ENCODE peak calls at places on chromosome 9, in ten cellular contexts. G is prostate gland, H is SJSA1, L is ascending aorta, B is AG10803, X is OCI-LY7, M is upper lobe of right lung, J is AG04450, Q is A549, Y is body of pancreas. V is an unnamed sample.

GRCh38 chr9:125674981-125675973 is 31.7 kb downstream of the MAPKAP1 start:
- DNase-seq in J (peak), Y (no peak), B (peak), X (no peak), L (no peak), M (no peak), H (peak), Q (peak), G (no peak), V (peak)

GRCh38 chr9:34279431-34279830 is 49.6 kb downstream of the KIF24 start:
- DNase-seq in Q (no peak), X (no peak), H (no peak), J (no peak), B (no peak), G (no peak), L (no peak), Y (no peak), M (no peak), V (peak)

GRCh38 chr9:113471143-113471542 is 7.6 kb downstream of the RGS3 start:
- DNase-seq in Q (no peak), Y (no peak), M (no peak), B (no peak), X (no peak), L (no peak), G (no peak), H (no peak), J (no peak), V (no peak)

GRCh38 chr9:114446036-114446435 is 58.3 kb upstream of the AKNA start:
- DNase-seq in L (no peak), X (no peak), B (peak), Q (no peak), Y (no peak), M (no peak), G (no peak), J (no peak), H (peak), V (peak)

GRCh38 chr9:113155911-113156559 is 5.2 kb downstream of the SLC31A2 start:
- DNase-seq in H (no peak), J (no peak), Q (no peak), Y (no peak), X (no peak), B (no peak), G (no peak), M (no peak), L (no peak), V (no peak)

GRCh38 chr9:77901038-77901437 is 130.6 kb downstream of the GNAQ start:
- DNase-seq in X (no peak), B (no peak), Y (no peak), Q (no peak), L (no peak), G (no peak), H (no peak), J (no peak), M (no peak), V (no peak)

GRCh38 chr9:24245988-24246387 is 299.7 kb downstream of the IZUMO3 start:
- DNase-seq in H (no peak), J (no peak), X (peak), L (no peak), B (peak), Y (no peak), G (no peak), M (no peak), Q (no peak), V (peak)

GRCh38 chr9:82354260-82354659 is 365.7 kb downstream of the SPATA31D1 start:
- DNase-seq in Q (no peak), X (no peak), L (no peak), G (no peak), H (peak), Y (no peak), J (no peak), M (no peak), B (peak), V (peak)

GRCh38 chr9:87213948-87214347 is 266.6 kb upstream of the GAS1 start:
- DNase-seq in Y (no peak), G (no peak), M (no peak), H (no peak), L (no peak), X (no peak), Q (no peak), B (peak), J (no peak), V (no peak)

GRCh38 chr9:124590886-124591641 is 83.9 kb upstream of the NR5A1 start:
- DNase-seq in J (no peak), B (no peak), Q (no peak), G (no peak), M (no peak), Y (peak), H (no peak), X (no peak), L (no peak), V (no peak)

GRCh38 chr9:71691036-71691435 is 77.3 kb downstream of the CEMIP2 start:
- DNase-seq in Y (no peak), M (no peak), J (no peak), B (no peak), G (no peak), H (no peak), X (no peak), L (no peak), Q (no peak), V (no peak)

GRCh38 chr9:134630393-134630790 is 11.2 kb upstream of the COL5A1 start:
- DNase-seq in L (no peak), H (no peak), Q (no peak), X (no peak), J (no peak), B (no peak), M (peak), G (no peak), Y (no peak), V (no peak)

GRCh38 chr9:75890541-75891276 is at the start of gene PCSK5:
- DNase-seq in L (peak), Q (peak), B (peak), G (peak), Y (peak), H (peak), X (peak), J (peak), M (peak), V (peak)

GRCh38 chr9:8560560-8561525 is 761.3 kb upstream of the DMAC1 start:
- DNase-seq in B (no peak), G (no peak), X (no peak), M (no peak), J (no peak), Y (no peak), H (no peak), L (no peak), Q (no peak), V (no peak)

GRCh38 chr9:109416135-109416706 is 81.9 kb downstream of the PTPN3 start:
- DNase-seq in J (no peak), H (no peak), L (no peak), G (no peak), Y (no peak), Q (no peak), B (no peak), M (no peak), X (peak), V (no peak)

GRCh38 chr9:109129470-109130197 is 9.9 kb upstream of the TMEM245 start:
- DNase-seq in M (no peak), J (no peak), X (no peak), Y (no peak), H (no peak), B (no peak), L (no peak), G (no peak), Q (no peak), V (no peak)

GRCh38 chr9:111728617-111729366 is 65.9 kb downstream of the SHOC1 start:
- DNase-seq in G (no peak), B (peak), X (no peak), L (no peak), Q (peak), H (peak), Y (no peak), J (peak), M (no peak), V (peak)

GRCh38 chr9:106921341-106921899 is 58.5 kb downstream of the ZNF462 start:
- DNase-seq in M (no peak), Q (no peak), B (peak), Y (peak), J (peak), L (no peak), G (no peak), X (no peak), H (peak), V (peak)
- H3K4me3 ChIP-seq in M (no peak), Q (no peak), B (no peak), Y (no peak), J (no peak), L (no peak), G (no peak), X (no peak), H (no peak), V (no peak)

DNA sequence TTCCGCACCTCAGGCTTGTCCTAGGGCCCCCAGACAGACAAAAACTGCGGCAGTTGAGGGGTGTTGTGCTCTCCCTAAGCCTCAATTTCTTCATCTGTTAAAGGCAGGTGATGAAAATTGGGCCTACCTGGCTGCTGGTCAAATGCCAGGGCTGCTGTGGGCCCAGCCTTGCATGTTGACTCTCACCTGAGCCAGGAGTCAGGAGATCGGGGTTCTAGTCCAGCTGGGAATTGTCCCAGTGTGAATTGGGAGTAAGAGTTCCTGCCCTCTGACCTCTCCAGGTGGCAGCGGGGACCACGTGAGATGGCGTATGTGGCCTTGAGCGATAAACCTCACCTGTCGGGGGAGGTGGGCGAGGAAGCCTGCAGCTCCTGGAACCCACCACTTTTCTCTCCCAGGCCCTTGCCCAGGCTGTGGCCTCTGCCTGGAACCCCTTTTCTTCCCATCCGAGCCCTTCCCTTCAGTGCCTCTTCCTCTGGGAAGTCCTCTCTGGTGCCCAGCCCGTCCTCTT is 143.5 kb upstream of the IER5L start:
- DNase-seq in Q (no peak), J (no peak), H (no peak), L (no peak), Y (no peak), G (no peak), X (no peak), M (no peak), B (no peak), V (no peak)
- H3K4me3 ChIP-seq in Q (no peak), J (no peak), H (no peak), L (peak), Y (no peak), G (peak), X (no peak), M (peak), B (peak), V (no peak)

DNA sequence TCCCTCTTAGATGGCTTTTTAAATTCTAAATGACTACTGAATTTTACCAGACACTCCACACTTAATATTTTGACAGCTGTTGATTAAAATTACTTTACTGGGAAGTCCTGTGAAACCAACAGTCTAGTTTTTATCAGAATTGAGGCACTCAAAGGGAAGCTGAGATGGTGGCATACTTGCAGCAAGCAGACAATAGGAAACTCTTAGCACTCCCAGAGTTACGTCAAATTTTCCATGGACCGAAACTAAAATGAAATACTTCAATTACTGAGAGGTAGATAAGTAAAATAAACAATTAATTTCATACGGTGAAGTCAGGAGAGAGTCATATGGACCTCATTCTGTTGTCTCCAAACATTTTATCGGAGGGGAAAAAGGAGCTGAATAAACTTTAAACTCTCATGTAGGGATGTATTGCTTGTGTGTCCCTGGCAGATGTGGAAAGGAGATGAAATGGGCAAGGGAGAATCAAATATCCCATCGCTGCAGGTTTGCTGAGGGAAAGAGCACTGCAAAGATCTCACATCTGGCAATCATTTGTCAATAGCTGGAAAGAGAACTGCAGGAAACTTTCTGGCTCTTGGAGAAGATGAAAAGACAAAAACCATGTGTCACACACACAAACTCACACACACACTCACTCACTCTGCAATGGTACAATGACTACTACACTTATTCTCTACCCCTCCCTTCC is 189.4 kb downstream of the BNC2 start:
- DNase-seq in M (no peak), H (peak), X (no peak), B (peak), G (no peak), L (no peak), J (no peak), Q (no peak), Y (no peak), V (no peak)
- H3K4me3 ChIP-seq in M (no peak), H (no peak), X (no peak), B (peak), G (no peak), L (no peak), J (no peak), Q (no peak), Y (no peak), V (no peak)

GRCh38 chr9:136257381-136258298 is 12.0 kb upstream of the QSOX2 start:
- DNase-seq in J (no peak), B (no peak), G (no peak), H (no peak), Q (no peak), L (no peak), X (no peak), Y (no peak), M (no peak), V (no peak)

GRCh38 chr9:136259517-136259813 is 13.9 kb upstream of the QSOX2 start:
- DNase-seq in J (no peak), L (no peak), M (no peak), X (no peak), B (no peak), G (no peak), Q (no peak), H (no peak), Y (no peak), V (no peak)

GRCh38 chr9:136259836-136260235 is 14.2 kb upstream of the QSOX2 start:
- DNase-seq in Y (no peak), B (no peak), L (no peak), X (no peak), J (no peak), H (no peak), G (no peak), Q (no peak), M (no peak), V (no peak)

GRCh38 chr9:136258299-136258625 is 12.7 kb upstream of the QSOX2 start:
- DNase-seq in L (no peak), B (no peak), G (no peak), Q (no peak), Y (no peak), X (no peak), J (no peak), M (no peak), H (no peak), V (no peak)

GRCh38 chr9:136258786-136259516 is 13.3 kb upstream of the QSOX2 start:
- DNase-seq in L (no peak), G (no peak), X (no peak), Q (no peak), B (no peak), H (no peak), M (no peak), J (no peak), Y (no peak), V (no peak)
- H3K4me3 ChIP-seq in L (no peak), G (no peak), X (no peak), Q (no peak), B (no peak), H (no peak), M (no peak), J (no peak), Y (no peak), V (no peak)

GRCh38 chr9:37004424-37004935 is 29.6 kb downstream of the PAX5 start:
- DNase-seq in L (no peak), G (no peak), M (no peak), X (peak), B (no peak), Y (no peak), Q (no peak), H (no peak), J (no peak), V (no peak)

GRCh38 chr9:36999728-37000333 is 34.2 kb downstream of the PAX5 start:
- DNase-seq in M (no peak), X (peak), G (no peak), H (no peak), L (no peak), J (no peak), Y (no peak), B (no peak), Q (no peak), V (no peak)

GRCh38 chr9:37001461-37001860 is 32.6 kb downstream of the PAX5 start:
- DNase-seq in Y (no peak), M (no peak), L (no peak), H (no peak), J (no peak), B (peak), X (no peak), G (no peak), Q (no peak), V (no peak)

GRCh38 chr9:37002413-37003217 is 31.5 kb downstream of the PAX5 start:
- DNase-seq in B (no peak), G (no peak), Y (no peak), Q (no peak), H (no peak), L (no peak), X (peak), J (no peak), M (no peak), V (no peak)

GRCh38 chr9:37002036-37002412 is 32.0 kb downstream of the PAX5 start:
- DNase-seq in H (no peak), L (no peak), G (no peak), B (no peak), J (no peak), Q (no peak), Y (no peak), X (no peak), M (no peak), V (no peak)
- H3K4me3 ChIP-seq in H (no peak), L (no peak), G (no peak), B (no peak), J (no peak), Q (no peak), Y (no peak), X (peak), M (no peak), V (no peak)

GRCh38 chr9:91659529-91660294 is 236.1 kb upstream of the NFIL3 start:
- DNase-seq in Y (peak), X (no peak), L (no peak), G (peak), Q (peak), B (peak), J (peak), H (peak), M (no peak), V (peak)
- H3K4me3 ChIP-seq in Y (no peak), X (no peak), L (no peak), G (no peak), Q (no peak), B (no peak), J (no peak), H (no peak), M (no peak), V (no peak)

GRCh38 chr9:137638680-137639079 is 19.9 kb downstream of the EHMT1 start:
- DNase-seq in M (peak), X (no peak), B (no peak), G (no peak), H (no peak), J (no peak), Q (no peak), Y (no peak), L (no peak), V (no peak)
- H3K4me3 ChIP-seq in M (no peak), X (peak), B (no peak), G (no peak), H (no peak), J (no peak), Q (no peak), Y (no peak), L (no peak), V (no peak)

V was measured in fibroblast of pulmonary artery.